ENCODE peak calls at places on chromosomes 7 and 10, in nine cellular contexts. One of them, this sample, is unnamed.

GRCh38 chr10:132906836-132907235 is 35.5 kb downstream of the CFAP46 start:
- DNase-seq in BE2C: no peak
- DNase-seq in kidney: peak; percentile 59
- DNase-seq in ovary: peak; percentile 14
- DNase-seq in tibial artery: no peak
- DNase-seq in astrocyte of the spinal cord: no peak
- DNase-seq in uterus: no peak
- DNase-seq in adrenal gland: no peak
- DNase-seq in sigmoid colon: peak; percentile 28
- DNase-seq in this sample: no peak

GRCh38 chr10:24706479-24707118 is 17.1 kb downstream of the ARHGAP21 start:
- DNase-seq in BE2C: peak; percentile 28
- DNase-seq in kidney: no peak
- DNase-seq in ovary: no peak
- DNase-seq in tibial artery: no peak
- DNase-seq in astrocyte of the spinal cord: peak; percentile 94
- DNase-seq in uterus: peak; percentile 33
- DNase-seq in adrenal gland: peak; percentile 63
- DNase-seq in sigmoid colon: no peak
- DNase-seq in this sample: no peak

GRCh38 chr7:40311307-40311706 is 176.5 kb downstream of the SUGCT start:
- DNase-seq in BE2C: no peak
- DNase-seq in kidney: no peak
- DNase-seq in ovary: no peak
- DNase-seq in tibial artery: no peak
- DNase-seq in astrocyte of the spinal cord: no peak
- DNase-seq in uterus: no peak
- DNase-seq in adrenal gland: no peak
- DNase-seq in sigmoid colon: no peak
- DNase-seq in this sample: no peak

GRCh38 chr10:110901954-110902819 is 16.8 kb downstream of the BBIP1 start:
- DNase-seq in BE2C: no peak
- DNase-seq in kidney: no peak
- DNase-seq in ovary: no peak
- DNase-seq in tibial artery: no peak
- DNase-seq in astrocyte of the spinal cord: peak; percentile 77
- DNase-seq in uterus: peak; percentile 55
- DNase-seq in adrenal gland: no peak
- DNase-seq in sigmoid colon: peak; percentile 68
- DNase-seq in this sample: no peak

GRCh38 chr10:79159785-79160184 is 91.0 kb downstream of the ZMIZ1 start:
- DNase-seq in BE2C: peak; percentile 75
- DNase-seq in kidney: no peak
- DNase-seq in ovary: peak; percentile 78
- DNase-seq in tibial artery: peak; percentile 94
- DNase-seq in astrocyte of the spinal cord: peak; percentile 73
- DNase-seq in uterus: peak; percentile 79
- DNase-seq in adrenal gland: peak; percentile 60
- DNase-seq in sigmoid colon: peak; percentile 92
- DNase-seq in this sample: no peak

GRCh38 chr7:34191766-34192550 is 286.6 kb downstream of the BMPER start:
- DNase-seq in BE2C: no peak
- DNase-seq in kidney: no peak
- DNase-seq in ovary: no peak
- DNase-seq in tibial artery: no peak
- DNase-seq in astrocyte of the spinal cord: no peak
- DNase-seq in uterus: no peak
- DNase-seq in adrenal gland: no peak
- DNase-seq in sigmoid colon: no peak
- DNase-seq in this sample: no peak

GRCh38 chr10:30045961-30046360 is 13.4 kb downstream of the JCAD start:
- DNase-seq in BE2C: no peak
- DNase-seq in kidney: no peak
- DNase-seq in ovary: no peak
- DNase-seq in tibial artery: no peak
- DNase-seq in astrocyte of the spinal cord: no peak
- DNase-seq in uterus: no peak
- DNase-seq in adrenal gland: no peak
- DNase-seq in sigmoid colon: no peak
- DNase-seq in this sample: no peak

GRCh38 chr7:89661876-89662275 is 492.4 kb upstream of the STEAP1 start:
- DNase-seq in BE2C: no peak
- DNase-seq in kidney: no peak
- DNase-seq in ovary: no peak
- DNase-seq in tibial artery: no peak
- DNase-seq in astrocyte of the spinal cord: no peak
- DNase-seq in uterus: no peak
- DNase-seq in adrenal gland: no peak
- DNase-seq in sigmoid colon: no peak
- DNase-seq in this sample: no peak

GRCh38 chr10:31591569-31591968 is 272.6 kb downstream of the ZEB1 start:
- DNase-seq in BE2C: no peak
- DNase-seq in kidney: no peak
- DNase-seq in ovary: no peak
- DNase-seq in tibial artery: no peak
- DNase-seq in astrocyte of the spinal cord: no peak
- DNase-seq in uterus: no peak
- DNase-seq in adrenal gland: no peak
- DNase-seq in sigmoid colon: no peak
- DNase-seq in this sample: no peak

GRCh38 chr7:53657586-53657985 is 622.2 kb downstream of the POM121L12 start:
- DNase-seq in BE2C: no peak
- DNase-seq in kidney: no peak
- DNase-seq in ovary: no peak
- DNase-seq in tibial artery: no peak
- DNase-seq in astrocyte of the spinal cord: no peak
- DNase-seq in uterus: no peak
- DNase-seq in adrenal gland: no peak
- DNase-seq in sigmoid colon: no peak
- DNase-seq in this sample: no peak

GRCh38 chr10:117675516-117675915 is 133.0 kb downstream of the EMX2 start:
- DNase-seq in BE2C: no peak
- DNase-seq in kidney: no peak
- DNase-seq in ovary: no peak
- DNase-seq in tibial artery: no peak
- DNase-seq in astrocyte of the spinal cord: no peak
- DNase-seq in uterus: no peak
- DNase-seq in adrenal gland: no peak
- DNase-seq in sigmoid colon: no peak
- DNase-seq in this sample: no peak

GRCh38 chr10:33880291-33880690 is 545.8 kb upstream of the NRP1 start:
- DNase-seq in BE2C: no peak
- DNase-seq in kidney: no peak
- DNase-seq in ovary: no peak
- DNase-seq in tibial artery: no peak
- DNase-seq in astrocyte of the spinal cord: no peak
- DNase-seq in uterus: no peak
- DNase-seq in adrenal gland: no peak
- DNase-seq in sigmoid colon: no peak
- DNase-seq in this sample: no peak

GRCh38 chr10:33334170-33334838 is at the start of gene NRP1:
- DNase-seq in BE2C: peak; percentile 40
- DNase-seq in kidney: peak; percentile 71
- DNase-seq in ovary: peak; percentile 59
- DNase-seq in tibial artery: peak; percentile 72
- DNase-seq in astrocyte of the spinal cord: no peak
- DNase-seq in uterus: peak; percentile 45
- DNase-seq in adrenal gland: peak; percentile 44
- DNase-seq in sigmoid colon: peak; percentile 67
- DNase-seq in this sample: peak; percentile 25

GRCh38 chr10:10911471-10911921 is 106.2 kb upstream of the CELF2 start:
- DNase-seq in BE2C: no peak
- DNase-seq in kidney: peak; percentile 84
- DNase-seq in ovary: peak; percentile 78
- DNase-seq in tibial artery: peak; percentile 84
- DNase-seq in astrocyte of the spinal cord: peak; percentile 89
- DNase-seq in uterus: peak; percentile 84
- DNase-seq in adrenal gland: peak; percentile 29
- DNase-seq in sigmoid colon: peak; percentile 93
- DNase-seq in this sample: peak; percentile 56

GRCh38 chr10:34094146-34094696 is 720.9 kb downstream of the PARD3 start:
- DNase-seq in BE2C: no peak
- DNase-seq in kidney: no peak
- DNase-seq in ovary: no peak
- DNase-seq in tibial artery: no peak
- DNase-seq in astrocyte of the spinal cord: no peak
- DNase-seq in uterus: no peak
- DNase-seq in adrenal gland: no peak
- DNase-seq in sigmoid colon: no peak
- DNase-seq in this sample: no peak

GRCh38 chr10:97584060-97584797 is at the start of gene HOGA1:
- DNase-seq in BE2C: peak; percentile 96
- DNase-seq in kidney: peak; percentile 95
- DNase-seq in ovary: peak; percentile 29
- DNase-seq in tibial artery: peak; percentile 96
- DNase-seq in astrocyte of the spinal cord: peak; percentile 73
- DNase-seq in uterus: peak; percentile 51
- DNase-seq in adrenal gland: peak; percentile 99
- DNase-seq in sigmoid colon: no peak
- DNase-seq in this sample: peak; percentile 96

GRCh38 chr10:18829259-18829658 is 170.0 kb downstream of the ARL5B start:
- DNase-seq in BE2C: no peak
- DNase-seq in kidney: no peak
- DNase-seq in ovary: no peak
- DNase-seq in tibial artery: no peak
- DNase-seq in astrocyte of the spinal cord: no peak
- DNase-seq in uterus: no peak
- DNase-seq in adrenal gland: no peak
- DNase-seq in sigmoid colon: no peak
- DNase-seq in this sample: no peak

GRCh38 chr10:48659790-48660189 is 24.9 kb upstream of the WDFY4 start:
- DNase-seq in BE2C: no peak
- DNase-seq in kidney: no peak
- DNase-seq in ovary: no peak
- DNase-seq in tibial artery: no peak
- DNase-seq in astrocyte of the spinal cord: peak; percentile 27
- DNase-seq in uterus: no peak
- DNase-seq in adrenal gland: no peak
- DNase-seq in sigmoid colon: no peak
- DNase-seq in this sample: no peak
- TF ChIP-seq CTCF in BE2C: peak; percentile 18
- TF ChIP-seq CTCF in kidney: peak; percentile 21
- TF ChIP-seq CTCF in ovary: no peak
- TF ChIP-seq CTCF in tibial artery: no peak
- TF ChIP-seq CTCF in astrocyte of the spinal cord: peak; percentile 44
- TF ChIP-seq CTCF in uterus: no peak
- TF ChIP-seq CTCF in adrenal gland: no peak
- TF ChIP-seq CTCF in sigmoid colon: no peak
- TF ChIP-seq CTCF in this sample: no peak

GRCh38 chr7:75905785-75906604 is 9.0 kb upstream of the POR start:
- DNase-seq in BE2C: peak; percentile 30
- DNase-seq in kidney: peak; percentile 92
- DNase-seq in ovary: peak; percentile 81
- DNase-seq in tibial artery: peak; percentile 75
- DNase-seq in astrocyte of the spinal cord: peak; percentile 45
- DNase-seq in uterus: peak; percentile 76
- DNase-seq in adrenal gland: peak; percentile 91
- DNase-seq in sigmoid colon: peak; percentile 92
- DNase-seq in this sample: peak; percentile 57
- H3K4me3 ChIP-seq in BE2C: no peak overlapping the region
- H3K4me3 ChIP-seq in kidney: no peak overlapping the region
- H3K4me3 ChIP-seq in ovary: no peak overlapping the region
- H3K4me3 ChIP-seq in tibial artery: no peak overlapping the region
- H3K4me3 ChIP-seq in astrocyte of the spinal cord: no peak overlapping the region
- H3K4me3 ChIP-seq in uterus: no peak overlapping the region
- H3K4me3 ChIP-seq in adrenal gland: no peak overlapping the region
- H3K4me3 ChIP-seq in sigmoid colon: no peak overlapping the region
- H3K4me3 ChIP-seq in this sample: no peak overlapping the region

GRCh38 chr7:139631520-139632031 is 108.1 kb downstream of the CLEC2L start:
- DNase-seq in BE2C: no peak
- DNase-seq in kidney: no peak
- DNase-seq in ovary: no peak
- DNase-seq in tibial artery: no peak
- DNase-seq in astrocyte of the spinal cord: no peak
- DNase-seq in uterus: no peak
- DNase-seq in adrenal gland: no peak
- DNase-seq in sigmoid colon: no peak
- DNase-seq in this sample: no peak

GRCh38 chr7:139626817-139627216 is 103.3 kb downstream of the CLEC2L start:
- DNase-seq in BE2C: no peak
- DNase-seq in kidney: no peak
- DNase-seq in ovary: no peak
- DNase-seq in tibial artery: no peak
- DNase-seq in astrocyte of the spinal cord: no peak
- DNase-seq in uterus: no peak
- DNase-seq in adrenal gland: no peak
- DNase-seq in sigmoid colon: no peak
- DNase-seq in this sample: no peak

GRCh38 chr7:139630643-139631519 is 107.4 kb downstream of the CLEC2L start:
- DNase-seq in BE2C: no peak
- DNase-seq in kidney: no peak
- DNase-seq in ovary: no peak
- DNase-seq in tibial artery: no peak
- DNase-seq in astrocyte of the spinal cord: no peak
- DNase-seq in uterus: no peak
- DNase-seq in adrenal gland: no peak
- DNase-seq in sigmoid colon: no peak
- DNase-seq in this sample: no peak

GRCh38 chr7:139634087-139634486 is 110.6 kb downstream of the CLEC2L start:
- DNase-seq in BE2C: no peak
- DNase-seq in kidney: no peak
- DNase-seq in ovary: no peak
- DNase-seq in tibial artery: no peak
- DNase-seq in astrocyte of the spinal cord: no peak
- DNase-seq in uterus: no peak
- DNase-seq in adrenal gland: no peak
- DNase-seq in sigmoid colon: no peak
- DNase-seq in this sample: no peak

DNA sequence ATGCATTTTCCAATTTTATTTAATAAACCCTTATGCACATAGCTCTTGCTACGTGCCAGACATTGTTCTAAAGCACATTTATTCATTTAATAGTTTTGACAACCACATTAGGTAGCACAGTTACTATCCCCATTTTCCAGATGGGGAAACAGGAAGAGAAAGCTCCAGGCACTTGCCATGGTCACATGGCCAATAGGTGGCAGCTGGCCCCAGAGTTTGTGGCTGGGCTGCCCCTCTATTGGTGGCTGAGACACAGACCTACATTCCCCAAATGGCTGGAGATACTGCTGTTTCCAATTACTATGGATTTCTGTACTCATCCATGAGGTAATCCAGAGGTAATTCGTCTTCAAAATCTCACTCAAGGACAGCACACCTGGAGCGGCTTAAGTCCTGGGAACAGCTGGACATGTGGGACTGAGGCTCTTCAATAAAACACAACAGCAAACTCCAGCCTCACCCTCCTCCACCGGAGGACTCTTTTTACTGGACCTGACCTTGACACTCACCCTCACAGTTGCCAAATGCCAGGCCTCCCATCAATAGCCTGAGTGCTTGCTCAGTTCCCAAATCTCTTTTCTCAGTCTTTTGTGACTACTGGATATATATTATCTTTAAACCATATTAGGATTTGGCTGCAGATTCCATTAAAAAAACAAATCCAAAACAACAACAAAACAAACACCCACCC is 106.1 kb downstream of the CLEC2L start:
- DNase-seq in BE2C: no peak
- DNase-seq in kidney: no peak
- DNase-seq in ovary: no peak
- DNase-seq in tibial artery: no peak
- DNase-seq in astrocyte of the spinal cord: no peak
- DNase-seq in uterus: no peak
- DNase-seq in adrenal gland: peak; percentile 52
- DNase-seq in sigmoid colon: no peak
- DNase-seq in this sample: no peak
- TF ChIP-seq CTCF in BE2C: peak; percentile 8
- TF ChIP-seq CTCF in kidney: no peak
- TF ChIP-seq CTCF in ovary: no peak
- TF ChIP-seq CTCF in tibial artery: no peak
- TF ChIP-seq CTCF in astrocyte of the spinal cord: no peak
- TF ChIP-seq CTCF in uterus: no peak
- TF ChIP-seq CTCF in adrenal gland: no peak
- TF ChIP-seq CTCF in sigmoid colon: no peak
- TF ChIP-seq CTCF in this sample: no peak

GRCh38 chr7:13017325-13017853 is 330.0 kb downstream of the ARL4A start:
- DNase-seq in BE2C: no peak
- DNase-seq in kidney: no peak
- DNase-seq in ovary: no peak
- DNase-seq in tibial artery: no peak
- DNase-seq in astrocyte of the spinal cord: peak; percentile 87
- DNase-seq in uterus: no peak
- DNase-seq in adrenal gland: no peak
- DNase-seq in sigmoid colon: no peak
- DNase-seq in this sample: no peak
- H3K4me3 ChIP-seq in BE2C: no peak overlapping the region
- H3K4me3 ChIP-seq in kidney: no peak overlapping the region
- H3K4me3 ChIP-seq in ovary: no peak overlapping the region
- H3K4me3 ChIP-seq in tibial artery: no peak overlapping the region
- H3K4me3 ChIP-seq in astrocyte of the spinal cord: no peak overlapping the region
- H3K4me3 ChIP-seq in uterus: no peak overlapping the region
- H3K4me3 ChIP-seq in adrenal gland: no peak overlapping the region
- H3K4me3 ChIP-seq in sigmoid colon: no peak overlapping the region
- H3K4me3 ChIP-seq in this sample: no peak overlapping the region